ENCODE peak calls at places on chromosomes 4 and X, in ten cellular contexts. I, S, A, O, L, H, Q, W, X and J are unnamed samples.
A peak's percentile ranks its signal among the peaks of the same experiment; 100 is the strongest.

GRCh38 chrX:107559506-107559905 is 68.8 kb upstream of the PRPS1 start:
- DNase-seq in I (no peak), S (no peak), A (no peak), O (no peak), L (no peak), H (no peak), Q (no peak), W (no peak), X (no peak), J (no peak)

GRCh38 chrX:46262299-46262698 is 282.9 kb downstream of the ZNF674 start:
- DNase-seq in I (no peak), S (no peak), A (no peak), O (no peak), L (no peak), H (no peak), Q (no peak), W (no peak), X (no peak), J (no peak)

GRCh38 chrX:44178271-44178670 is 165.2 kb downstream of the EFHC2 start:
- DNase-seq in I (no peak), S (no peak), A (no peak), O (no peak), L (no peak), H (no peak), Q (no peak), W (no peak), X (no peak), J (no peak)

GRCh38 chr4:112321768-112322684 is 24.9 kb downstream of the ALPK1 start:
- DNase-seq in I (peak; percentile 77), S (peak; percentile 46), A (peak; percentile 53), O (peak; percentile 65), L (peak; percentile 54), H (peak; percentile 69), Q (peak; percentile 22), W (peak; percentile 43), X (peak; percentile 37), J (peak; percentile 71)

GRCh38 chr4:15754323-15754722 is 23.8 kb upstream of the CD38 start:
- DNase-seq in I (no peak), S (peak; percentile 11), A (no peak), O (no peak), L (no peak), H (peak; percentile 24), Q (no peak), W (no peak), X (no peak), J (peak; percentile 61)

GRCh38 chr4:45741897-45742296 is 382.0 kb downstream of the GABRG1 start:
- DNase-seq in I (no peak), S (no peak), A (no peak), O (no peak), L (no peak), H (no peak), Q (no peak), W (no peak), X (no peak), J (no peak)

GRCh38 chr4:152591361-152591760 is 55.5 kb upstream of the FBXW7 start:
- DNase-seq in I (peak; percentile 69), S (peak; percentile 27), A (peak; percentile 58), O (peak; percentile 72), L (peak; percentile 25), H (no peak), Q (peak; percentile 63), W (peak; percentile 15), X (peak; percentile 62), J (no peak)

GRCh38 chr4:13268165-13268564 is 216.0 kb downstream of the RAB28 start:
- DNase-seq in I (no peak), S (no peak), A (no peak), O (no peak), L (no peak), H (no peak), Q (no peak), W (no peak), X (no peak), J (no peak)

GRCh38 chr4:38310446-38311043 is 350.3 kb downstream of the PTTG2 start:
- DNase-seq in I (no peak), S (no peak), A (no peak), O (no peak), L (no peak), H (peak; percentile 66), Q (no peak), W (peak; percentile 80), X (no peak), J (peak; percentile 85)

GRCh38 chrX:23841847-23842522 is 59.0 kb downstream of the SAT1 start:
- DNase-seq in I (no peak), S (no peak), A (no peak), O (no peak), L (no peak), H (no peak), Q (no peak), W (no peak), X (no peak), J (no peak)

GRCh38 chr4:70996014-70996353 is 2.5 kb downstream of the DCK start:
- DNase-seq in I (no peak), S (no peak), A (no peak), O (no peak), L (no peak), H (no peak), Q (no peak), W (no peak), X (no peak), J (no peak)

GRCh38 chrX:132181364-132181763 is 37.9 kb downstream of the RAP2C start:
- DNase-seq in I (peak; percentile 2), S (peak; percentile 6), A (peak; percentile 46), O (no peak), L (no peak), H (no peak), Q (peak; percentile 35), W (no peak), X (peak; percentile 15), J (no peak)

GRCh38 chrX:105752334-105752733 is 70.0 kb upstream of the NRK start:
- DNase-seq in I (no peak), S (no peak), A (no peak), O (no peak), L (no peak), H (no peak), Q (no peak), W (no peak), X (no peak), J (no peak)

GRCh38 chr4:66585767-66586166 is 915.5 kb upstream of the EPHA5 start:
- DNase-seq in I (no peak), S (no peak), A (no peak), O (no peak), L (no peak), H (no peak), Q (no peak), W (no peak), X (no peak), J (no peak)

GRCh38 chrX:71652405-71652804 is 14.9 kb upstream of the LOC101059915 start:
- DNase-seq in I (peak; percentile 65), S (no peak), A (no peak), O (peak; percentile 61), L (no peak), H (peak; percentile 31), Q (no peak), W (no peak), X (no peak), J (peak; percentile 78)

DNA sequence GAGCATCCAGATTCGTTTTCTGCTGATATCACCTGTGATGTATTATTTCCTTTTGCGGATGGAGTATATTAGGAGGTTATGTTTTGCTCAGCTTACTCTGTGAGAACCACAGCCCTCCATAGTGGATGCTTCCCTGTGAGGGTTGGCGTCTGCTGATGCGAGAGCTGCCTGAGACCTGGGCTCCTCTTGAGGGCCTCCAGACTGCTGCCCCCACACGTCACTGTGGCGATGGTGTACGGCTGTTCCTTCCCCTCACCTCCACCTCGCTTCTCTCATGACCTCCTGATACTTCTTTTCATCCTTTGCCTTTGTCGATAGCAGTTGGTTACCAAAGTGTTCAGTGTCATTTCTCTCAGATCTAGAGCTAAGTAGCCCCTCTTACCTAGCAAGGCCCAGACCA is 71.7 kb downstream of the TNIP2 start:
- DNase-seq in I (no peak), S (no peak), A (no peak), O (no peak), L (no peak), H (no peak), Q (no peak), W (no peak), X (no peak), J (no peak)
- H3K36me3 ChIP-seq in I (peaks cover 38% of the 10 kb centered on the region), S (peaks cover 75% of the 10 kb centered on the region), A (no peaks in the 10 kb centered on the region), O (peaks cover 11% of the 10 kb centered on the region), L (peaks cover 84% of the 10 kb centered on the region), H (peaks cover 29% of the 10 kb centered on the region), Q (no peaks in the 10 kb centered on the region), W (peaks cover 19% of the 10 kb centered on the region), X (peaks cover 46% of the 10 kb centered on the region), J (peaks cover 65% of the 10 kb centered on the region)

DNA sequence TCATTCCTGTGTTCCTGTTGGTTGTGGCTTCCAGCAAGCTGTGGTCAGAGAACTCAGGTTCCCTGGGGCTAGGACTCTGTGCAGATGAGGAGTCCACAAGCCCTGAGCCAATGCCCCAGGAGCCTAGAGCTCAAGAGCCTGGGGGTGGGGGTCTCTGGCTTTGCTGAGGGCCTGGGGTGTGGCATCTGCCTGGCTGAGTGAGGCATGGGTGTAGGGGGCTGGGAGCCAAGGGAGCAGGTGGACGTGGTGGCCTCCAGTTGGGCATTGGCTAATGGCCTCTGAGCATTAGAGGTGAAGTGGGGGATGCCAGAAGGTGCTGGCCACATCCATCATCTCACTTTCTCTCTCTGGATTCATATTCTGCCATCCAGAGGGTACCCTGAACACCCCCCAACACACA is 5.3 kb upstream of the MAMLD1 start:
- DNase-seq in I (no peak), S (no peak), A (no peak), O (no peak), L (no peak), H (no peak), Q (no peak), W (no peak), X (no peak), J (no peak)
- H3K36me3 ChIP-seq in I (no peaks in the 10 kb centered on the region), S (no peaks in the 10 kb centered on the region), A (no peaks in the 10 kb centered on the region), O (no peaks in the 10 kb centered on the region), L (no peaks in the 10 kb centered on the region), H (no peaks in the 10 kb centered on the region), Q (no peaks in the 10 kb centered on the region), W (no peaks in the 10 kb centered on the region), X (no peaks in the 10 kb centered on the region), J (no peaks in the 10 kb centered on the region)

GRCh38 chr4:19636451-19636850 is 615.3 kb upstream of the SLIT2 start:
- DNase-seq in I (no peak), S (no peak), A (no peak), O (no peak), L (no peak), H (no peak), Q (no peak), W (no peak), X (no peak), J (no peak)

GRCh38 chr4:19631814-19632213 is 619.9 kb upstream of the SLIT2 start:
- DNase-seq in I (no peak), S (no peak), A (no peak), O (no peak), L (no peak), H (no peak), Q (no peak), W (no peak), X (no peak), J (no peak)
- H3K36me3 ChIP-seq in I (no peaks in the 10 kb centered on the region), S (no peaks in the 10 kb centered on the region), A (no peaks in the 10 kb centered on the region), O (no peaks in the 10 kb centered on the region), L (no peaks in the 10 kb centered on the region), H (no peaks in the 10 kb centered on the region), Q (no peaks in the 10 kb centered on the region), W (no peaks in the 10 kb centered on the region), X (no peaks in the 10 kb centered on the region), J (no peaks in the 10 kb centered on the region)

DNA sequence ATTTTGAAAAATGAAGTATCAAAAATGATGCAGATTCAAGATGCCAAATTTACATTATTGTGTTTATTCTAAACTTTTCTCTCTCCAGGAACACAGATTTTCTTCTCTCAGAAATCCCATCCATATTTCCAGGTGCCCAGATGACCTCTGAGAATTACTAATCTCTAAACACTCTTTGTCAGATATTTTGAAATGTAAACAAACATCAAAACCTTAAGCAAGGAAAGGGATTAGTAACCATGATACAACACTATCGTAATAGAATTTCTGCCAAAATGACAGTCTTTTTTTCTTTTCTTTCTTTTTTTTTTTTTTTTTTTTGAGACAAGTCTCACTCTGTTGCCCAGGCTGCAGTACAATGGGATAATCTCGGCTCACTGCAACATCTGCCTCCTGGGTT is 76.7 kb downstream of the PDS5A start:
- DNase-seq in I (no peak), S (no peak), A (no peak), O (no peak), L (no peak), H (no peak), Q (no peak), W (no peak), X (no peak), J (no peak)
- H3K36me3 ChIP-seq in I (peaks cover 72% of the 10 kb centered on the region), S (peaks cover 98% of the 10 kb centered on the region), A (no peaks in the 10 kb centered on the region), O (peaks cover 8% of the 10 kb centered on the region), L (peaks cover 86% of the 10 kb centered on the region), H (peaks cover 67% of the 10 kb centered on the region), Q (no peaks in the 10 kb centered on the region), W (peaks cover 9% of the 10 kb centered on the region), X (peaks cover 87% of the 10 kb centered on the region), J (peaks cover 73% of the 10 kb centered on the region)